ENCODE peak calls at places on chromosomes 12 and 14, in seven cellular contexts. B, Z, Y, R, E, O and F are unnamed samples.

GRCh38 chr12:54657048-54657696 is 9.0 kb upstream of the DCD start:
- DNase-seq in B (no peak), Z (no peak), Y (no peak), R (no peak), E (no peak), O (no peak), F (no peak)

GRCh38 chr12:105485926-105486325 is 155.4 kb downstream of the C12orf75 start:
- DNase-seq in B (peak; percentile 34), Z (no peak), Y (peak; percentile 49), R (no peak), E (peak; percentile 73), O (no peak), F (no peak)

GRCh38 chr12:90677552-90677951 is 277.4 kb downstream of the CCER1 start:
- DNase-seq in B (no peak), Z (no peak), Y (no peak), R (no peak), E (no peak), O (no peak), F (no peak)

GRCh38 chr12:20360407-20360806 is 7.9 kb upstream of the PDE3A start:
- DNase-seq in B (no peak), Z (no peak), Y (no peak), R (no peak), E (no peak), O (no peak), F (no peak)

GRCh38 chr12:10128687-10129086 is 1.3 kb downstream of the CLEC7A start:
- DNase-seq in B (peak; percentile 4), Z (no peak), Y (no peak), R (no peak), E (no peak), O (no peak), F (no peak)

GRCh38 chr14:43408472-43408871 is 1098.6 kb downstream of the FSCB start:
- DNase-seq in B (no peak), Z (no peak), Y (peak; percentile 7), R (no peak), E (no peak), O (no peak), F (no peak)

GRCh38 chr14:75427482-75428229 is at the start of gene JDP2:
- DNase-seq in B (peak; percentile 72), Z (peak; percentile 26), Y (peak; percentile 66), R (no peak), E (peak; percentile 75), O (peak; percentile 52), F (no peak)

GRCh38 chr14:95993768-95994592 is 45.2 kb upstream of the C14orf132 start:
- DNase-seq in B (peak; percentile 43), Z (no peak), Y (peak; percentile 74), R (no peak), E (peak; percentile 43), O (peak; percentile 78), F (peak; percentile 55)

GRCh38 chr14:65255029-65255545 is 152.8 kb upstream of the MAX start:
- DNase-seq in B (peak; percentile 75), Z (no peak), Y (peak; percentile 95), R (no peak), E (peak; percentile 81), O (no peak), F (peak; percentile 68)

GRCh38 chr12:53719649-53720048 is 7.6 kb downstream of the CALCOCO1 start:
- DNase-seq in B (no peak), Z (no peak), Y (no peak), R (no peak), E (no peak), O (no peak), F (no peak)

GRCh38 chr14:71206766-71207371 is 299.6 kb downstream of the PCNX1 start:
- DNase-seq in B (peak; percentile 78), Z (no peak), Y (peak; percentile 76), R (no peak), E (peak; percentile 94), O (no peak), F (peak; percentile 57)

GRCh38 chr12:29187756-29188155 is 38.7 kb downstream of the FAR2 start:
- DNase-seq in B (peak; percentile 43), Z (no peak), Y (no peak), R (no peak), E (no peak), O (no peak), F (no peak)